ENCODE peak calls at places on chromosomes 3 and 15, in ten cellular contexts. Z is GM23248, I is PC-3, F is K562, K is PC-9, L is neural progenitor cell, G is mammary epithelial cell, O is fibroblast of lung, V is astrocyte, M is HepG2. B is an unnamed sample. For H3K9me3, the result is how much of the 10 kb centered on the place peaks cover.

GRCh38 chr3:37058117-37058516 is 64.8 kb downstream of the MLH1 start:
- DNase-seq in V (no peak), I (no peak), L (no peak), G (no peak), O (no peak), K (no peak), M (no peak), F (no peak), Z (no peak), B (no peak)

GRCh38 chr15:45169608-45170480 is 17.9 kb downstream of the SHF start:
- DNase-seq in V (no peak), M (no peak), G (no peak), I (no peak), Z (no peak), L (no peak), O (no peak), F (no peak), K (no peak), B (no peak)

GRCh38 chr15:84079885-84080777 is 155.4 kb upstream of the GOLGA6L4 start:
- DNase-seq in I (no peak), F (peak), K (no peak), L (peak), V (peak), M (no peak), G (no peak), O (peak), Z (peak), B (no peak)

GRCh38 chr15:42111924-42112323 is 17.6 kb upstream of the PLA2G4D start:
- DNase-seq in M (no peak), L (no peak), O (no peak), G (no peak), K (no peak), V (no peak), Z (no peak), I (no peak), F (no peak), B (no peak)

GRCh38 chr15:36079021-36079420 is 500.4 kb upstream of the CDIN1 start:
- DNase-seq in V (no peak), G (no peak), K (no peak), O (no peak), M (no peak), I (no peak), Z (no peak), F (no peak), L (no peak), B (no peak)

GRCh38 chr3:191424871-191425270 is 36.1 kb upstream of the PYDC2 start:
- DNase-seq in L (no peak), K (no peak), G (no peak), Z (no peak), V (no peak), M (no peak), O (no peak), I (no peak), F (peak), B (no peak)

GRCh38 chr15:81362790-81363189 is 11.2 kb downstream of the TMC3 start:
- DNase-seq in O (no peak), I (peak), L (no peak), Z (peak), M (no peak), F (no peak), G (no peak), V (no peak), K (no peak), B (no peak)

GRCh38 chr3:49867871-49868321 is 1.8 kb downstream of the CAMKV start:
- DNase-seq in M (peak), Z (peak), O (peak), G (peak), V (peak), K (no peak), I (peak), F (peak), L (peak), B (no peak)

GRCh38 chr3:72232777-72233176 is 447.8 kb upstream of the PROK2 start:
- DNase-seq in F (no peak), M (no peak), O (no peak), G (no peak), K (no peak), Z (no peak), I (no peak), L (no peak), V (no peak), B (no peak)

GRCh38 chr3:173983353-173983752 is 585.8 kb downstream of the NLGN1 start:
- DNase-seq in F (no peak), K (no peak), O (peak), G (no peak), L (no peak), M (no peak), Z (peak), V (peak), I (no peak), B (no peak)

GRCh38 chr3:134242649-134243637 is 7.7 kb downstream of the RYK start:
- DNase-seq in O (peak), Z (peak), G (peak), I (peak), M (peak), K (peak), F (no peak), V (peak), L (no peak), B (no peak)

GRCh38 chr15:31977812-31978662 is 52.3 kb upstream of the CHRNA7 start:
- DNase-seq in V (no peak), K (no peak), M (peak), F (peak), G (no peak), O (peak), Z (peak), L (peak), I (peak), B (no peak)

GRCh38 chr3:143736651-143737050 is 111.6 kb downstream of the SLC9A9 start:
- DNase-seq in Z (peak), M (no peak), I (peak), L (no peak), K (no peak), V (peak), G (peak), O (peak), F (no peak), B (no peak)

GRCh38 chr3:73512095-73512494 is 112.6 kb downstream of the PDZRN3 start:
- DNase-seq in F (no peak), G (no peak), Z (no peak), L (no peak), V (no peak), O (no peak), I (no peak), M (no peak), K (no peak), B (no peak)

GRCh38 chr3:4396599-4396998 is 70.5 kb downstream of the SUMF1 start:
- DNase-seq in K (no peak), Z (no peak), F (no peak), V (no peak), G (no peak), L (no peak), M (no peak), I (no peak), O (no peak), B (no peak)

GRCh38 chr3:129605593-129606521 is 619 bp downstream of the PLXND1 start:
- DNase-seq in M (no peak), G (peak), Z (peak), I (peak), O (peak), L (peak), F (peak), V (peak), K (no peak), B (no peak)

GRCh38 chr3:129607391-129608068 is 1.1 kb upstream of the PLXND1 start:
- DNase-seq in K (no peak), G (no peak), I (no peak), O (no peak), F (no peak), Z (peak), M (no peak), V (no peak), L (no peak), B (no peak)

GRCh38 chr3:129608087-129608935 is 1.8 kb upstream of the PLXND1 start:
- DNase-seq in L (peak), G (no peak), V (no peak), Z (peak), M (no peak), F (no peak), I (peak), O (peak), K (no peak), B (no peak)

GRCh38 chr3:129604942-129605592 is 1.4 kb downstream of the PLXND1 start:
- DNase-seq in I (no peak), V (no peak), G (no peak), M (no peak), Z (no peak), F (no peak), K (no peak), L (peak), O (no peak), B (no peak)

DNA sequence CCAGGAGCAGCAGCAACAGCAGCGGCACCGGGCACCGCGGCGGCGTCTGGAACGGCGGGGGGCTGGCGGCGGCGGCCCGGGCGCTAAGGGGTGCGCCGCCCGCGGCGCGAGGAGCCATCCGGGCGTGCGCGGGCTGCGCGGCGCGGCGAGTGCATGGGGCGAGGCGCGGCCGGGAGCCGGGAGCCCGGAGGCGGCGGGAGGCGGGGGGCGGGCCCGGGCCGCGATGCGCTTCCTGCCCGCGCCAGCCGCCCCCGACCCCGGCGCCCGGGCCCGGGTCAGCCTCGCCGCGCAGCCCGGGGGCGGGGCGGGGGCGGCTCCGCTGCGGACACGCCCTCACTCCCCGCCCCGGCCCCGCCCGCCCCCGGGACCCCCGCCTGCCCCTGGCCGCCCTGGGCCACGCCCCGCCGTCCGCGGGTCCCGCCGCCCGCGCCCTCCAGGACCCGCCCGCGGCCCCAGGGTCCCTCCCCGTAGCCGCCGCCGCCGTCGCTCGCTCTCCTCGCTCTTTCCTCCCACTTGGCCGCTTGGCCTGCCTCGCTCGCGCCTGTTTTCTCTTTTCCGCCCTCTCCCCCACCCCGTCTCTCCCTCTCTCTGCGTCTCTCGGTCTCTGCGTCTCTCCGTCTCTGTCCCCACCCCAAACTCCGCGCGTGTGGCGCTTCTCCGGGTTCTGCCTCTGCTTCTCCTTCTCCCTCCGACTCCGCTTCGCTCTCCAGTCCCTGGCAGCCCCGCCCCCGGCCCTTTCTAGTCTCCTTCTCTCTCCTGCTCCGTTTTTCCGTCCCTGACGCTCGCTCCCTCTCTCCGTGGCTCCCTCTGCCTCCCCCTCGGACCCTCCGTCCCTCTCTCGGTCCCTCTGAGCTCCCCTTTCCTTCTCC is at the start of gene PLXND1:
- DNase-seq in K (no peak), G (no peak), F (peak), O (peak), Z (peak), L (peak), M (no peak), I (peak), V (peak), B (no peak)
- TF ChIP-seq EZH2 in K (no peak), G (peak), F (no peak), O (no peak), Z (no peak), L (no peak), M (no peak), I (no peak), V (no peak), B (no peak)

GRCh38 chr3:118447326-118447725 is 587.3 kb downstream of the IGSF11 start:
- DNase-seq in V (no peak), F (no peak), O (no peak), I (no peak), L (no peak), Z (no peak), G (no peak), K (no peak), M (no peak), B (no peak)
- H3K9me3 ChIP-seq in V (under half), F (under half), O (under half), I (under half), L (under half), Z (under half), G (under half), K (under half), M (under half), B (under half)

GRCh38 chr3:68931406-68932149 is 769 bp downstream of the TAFA4 start:
- DNase-seq in K (no peak), I (no peak), L (peak), F (no peak), M (no peak), V (no peak), O (no peak), G (no peak), Z (peak), B (no peak)
- TF ChIP-seq EZH2 in K (no peak), I (no peak), L (no peak), F (no peak), M (no peak), V (peak), O (peak), G (no peak), Z (peak), B (no peak)

GRCh38 chr15:86829251-86829650 is 749.6 kb downstream of the AGBL1 start:
- DNase-seq in L (no peak), Z (no peak), M (no peak), F (no peak), O (peak), K (no peak), I (no peak), G (no peak), V (peak), B (no peak)

GRCh38 chr15:86833595-86833994 is 753.9 kb downstream of the AGBL1 start:
- DNase-seq in L (no peak), I (no peak), V (no peak), O (no peak), K (no peak), F (no peak), M (no peak), G (no peak), Z (no peak), B (no peak)

GRCh38 chr15:86830304-86830703 is 750.6 kb downstream of the AGBL1 start:
- DNase-seq in Z (no peak), O (peak), V (peak), G (peak), F (no peak), L (no peak), M (no peak), I (peak), K (no peak), B (no peak)

GRCh38 chr15:86837631-86838030 is 758.0 kb downstream of the AGBL1 start:
- DNase-seq in K (no peak), O (peak), Z (no peak), F (no peak), G (no peak), M (no peak), V (peak), L (no peak), I (no peak), B (no peak)

DNA sequence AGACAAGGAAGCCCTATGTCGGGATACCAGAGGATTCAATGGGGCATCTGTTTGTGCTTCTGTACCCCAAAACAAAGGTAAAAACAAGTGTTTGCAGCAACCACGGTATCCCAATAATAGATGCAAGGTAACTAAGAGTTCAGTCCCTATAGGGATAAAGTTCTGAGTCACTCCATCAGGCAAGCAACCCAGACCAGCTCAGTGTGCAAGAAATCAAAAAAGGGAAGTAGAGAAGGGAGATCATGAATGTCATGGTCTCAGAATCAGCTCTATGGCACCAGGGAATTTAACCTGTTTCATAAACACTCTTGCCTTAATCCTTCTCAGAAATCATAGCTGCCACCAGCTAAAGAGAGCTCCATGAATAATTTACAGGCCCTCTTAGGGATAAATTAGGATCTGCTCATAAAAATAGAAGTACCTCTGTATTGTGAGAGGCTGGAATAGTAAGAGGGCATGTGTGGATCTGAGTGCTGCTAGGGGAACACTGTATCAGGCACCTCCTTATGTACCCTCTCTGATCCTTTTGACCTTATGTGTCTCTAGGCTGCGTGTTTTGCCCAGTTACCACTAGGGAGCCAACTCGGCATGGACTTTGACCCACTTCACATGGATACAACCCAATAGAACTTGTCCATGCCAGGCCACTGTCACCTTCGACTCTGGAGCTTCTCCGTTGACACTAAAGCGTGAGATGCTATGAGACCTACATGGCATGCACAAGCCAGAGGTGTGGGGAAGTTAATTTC is 754.6 kb downstream of the AGBL1 start:
- DNase-seq in K (no peak), L (no peak), O (no peak), V (no peak), F (no peak), I (no peak), Z (no peak), G (no peak), M (no peak), B (no peak)
- H3K9me3 ChIP-seq in K (under half), L (under half), O (under half), V (under half), F (under half), I (under half), Z (under half), G (under half), M (half or more), B (under half)